ENCODE peak calls at places on chromosomes 12 and 14, in ten cellular contexts. U is GM12878, M is stomach, K is GM23338, Q is transverse colon, E is HCT116, Y is H1, G is Panc1, W is suprapubic skin, Z is breast epithelium. P is an unnamed sample.

GRCh38 chr12:7439579-7440505 is 4.1 kb downstream of the CD163L1 start:
- DNase-seq in U (no peak), M (no peak), K (peak), Q (peak), E (no peak), Y (peak), G (no peak), W (no peak), Z (no peak), P (peak)

GRCh38 chr12:15910864-15911696 is at the start of gene DERA:
- DNase-seq in U (no peak), M (peak), K (peak), Q (peak), E (peak), Y (peak), G (no peak), W (peak), Z (peak), P (peak)

GRCh38 chr12:87656311-87656710 is 372.9 kb downstream of the C12orf50 start:
- DNase-seq in U (no peak), M (no peak), K (peak), Q (no peak), E (no peak), Y (no peak), G (no peak), W (no peak), Z (no peak), P (no peak)

GRCh38 chr12:113103756-113104450 is 31.7 kb downstream of the RASAL1 start:
- DNase-seq in U (no peak), M (peak), K (peak), Q (peak), E (no peak), Y (peak), G (no peak), W (no peak), Z (no peak), P (peak)

GRCh38 chr12:100453953-100454352 is 19.7 kb upstream of the NR1H4 start:
- DNase-seq in U (no peak), M (no peak), K (no peak), Q (no peak), E (no peak), Y (no peak), G (no peak), W (no peak), Z (no peak), P (no peak)

GRCh38 chr12:120849765-120850164 is 54.4 kb downstream of the SPPL3 start:
- DNase-seq in U (no peak), M (no peak), K (no peak), Q (no peak), E (no peak), Y (no peak), G (peak), W (no peak), Z (no peak), P (no peak)

GRCh38 chr14:68146812-68147211 is 327.2 kb downstream of the RAD51B start:
- DNase-seq in U (no peak), M (no peak), K (no peak), Q (no peak), E (peak), Y (no peak), G (no peak), W (no peak), Z (peak), P (no peak)

GRCh38 chr12:9636150-9636549 is 28.4 kb upstream of the KLRB1 start:
- DNase-seq in U (no peak), M (no peak), K (no peak), Q (no peak), E (no peak), Y (no peak), G (no peak), W (no peak), Z (no peak), P (no peak)

GRCh38 chr12:13210022-13210539 is 13.6 kb downstream of the EMP1 start:
- DNase-seq in U (no peak), M (no peak), K (no peak), Q (no peak), E (no peak), Y (no peak), G (no peak), W (no peak), Z (no peak), P (no peak)
- H3K27ac ChIP-seq in U (no peak), M (no peak), K (no peak), Q (no peak), E (no peak), Y (no peak), G (peak), W (no peak), Z (peak), P (no peak)

GRCh38 chr12:13100882-13101769 is 2.3 kb downstream of the GSG1 start:
- DNase-seq in U (no peak), M (peak), K (peak), Q (peak), E (peak), Y (peak), G (no peak), W (peak), Z (peak), P (peak)

GRCh38 chr12:13102481-13103195 is 829 bp downstream of the GSG1 start:
- DNase-seq in U (no peak), M (no peak), K (no peak), Q (no peak), E (no peak), Y (no peak), G (no peak), W (no peak), Z (no peak), P (no peak)

GRCh38 chr12:13103391-13104033 is at the start of gene GSG1:
- DNase-seq in U (no peak), M (no peak), K (no peak), Q (no peak), E (no peak), Y (no peak), G (no peak), W (no peak), Z (no peak), P (no peak)

GRCh38 chr12:13100610-13100881 is 2.9 kb downstream of the GSG1 start:
- DNase-seq in U (no peak), M (no peak), K (no peak), Q (no peak), E (no peak), Y (no peak), G (no peak), W (no peak), Z (no peak), P (no peak)

DNA sequence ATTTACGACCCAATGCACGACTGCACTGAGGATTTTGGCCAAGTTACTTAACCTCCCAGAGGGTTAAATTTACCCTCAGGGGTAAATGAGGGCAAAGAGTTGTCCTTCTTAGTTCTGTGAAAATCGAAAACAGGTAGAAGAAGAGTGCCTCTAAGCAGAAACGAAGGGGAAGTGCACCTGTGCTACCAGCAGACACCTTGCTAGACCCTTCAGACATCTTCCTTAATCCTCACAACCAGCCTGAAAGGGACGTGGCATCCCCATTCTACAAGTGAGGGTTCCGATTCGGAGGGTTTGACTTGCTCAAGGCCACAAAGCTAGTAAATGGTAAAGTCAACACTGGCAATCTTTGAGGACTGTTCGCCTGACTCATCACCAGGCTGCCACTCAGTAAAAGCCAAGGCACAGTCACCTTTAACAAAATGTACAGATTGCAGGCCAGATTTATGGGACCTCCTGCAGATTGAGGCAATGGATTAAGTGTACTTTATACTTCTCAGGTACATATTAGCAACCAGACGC is 1.6 kb downstream of the GSG1 start:
- DNase-seq in U (no peak), M (no peak), K (no peak), Q (peak), E (no peak), Y (no peak), G (no peak), W (no peak), Z (peak), P (no peak)
- TF ChIP-seq POLR2AphosphoS5 in U (no peak), M (no peak), K (no peak), Q (no peak), E (no peak), Y (no peak), G (no peak), W (no peak), Z (no peak), P (no peak)

GRCh38 chr12:91871751-91872150 is 273.9 kb downstream of the BTG1 start:
- DNase-seq in U (no peak), M (no peak), K (no peak), Q (no peak), E (no peak), Y (no peak), G (no peak), W (no peak), Z (no peak), P (no peak)
- H3K27ac ChIP-seq in U (no peak), M (peak), K (no peak), Q (peak), E (no peak), Y (no peak), G (no peak), W (no peak), Z (no peak), P (peak)

GRCh38 chr12:71268598-71268997 is 110.8 kb upstream of the TSPAN8 start:
- DNase-seq in U (no peak), M (no peak), K (no peak), Q (no peak), E (no peak), Y (no peak), G (no peak), W (no peak), Z (no peak), P (no peak)

GRCh38 chr12:71269199-71269598 is 111.4 kb upstream of the TSPAN8 start:
- DNase-seq in U (no peak), M (no peak), K (no peak), Q (no peak), E (no peak), Y (no peak), G (no peak), W (no peak), Z (no peak), P (no peak)

GRCh38 chr12:71270057-71270456 is 112.3 kb upstream of the TSPAN8 start:
- DNase-seq in U (no peak), M (no peak), K (no peak), Q (no peak), E (no peak), Y (no peak), G (no peak), W (no peak), Z (no peak), P (no peak)
- TF ChIP-seq POLR2AphosphoS5 in U (no peak), M (no peak), K (no peak), Q (no peak), E (no peak), Y (no peak), G (no peak), W (no peak), Z (no peak), P (no peak)

GRCh38 chr12:21940972-21941521 is at the start of gene ABCC9:
- DNase-seq in U (no peak), M (peak), K (peak), Q (peak), E (no peak), Y (peak), G (no peak), W (peak), Z (no peak), P (peak)
- H3K27ac ChIP-seq in U (no peak), M (peak), K (no peak), Q (peak), E (no peak), Y (no peak), G (no peak), W (peak), Z (peak), P (peak)

GRCh38 chr12:74782086-74782485 is 244.5 kb downstream of the ATXN7L3B start:
- DNase-seq in U (no peak), M (no peak), K (no peak), Q (no peak), E (no peak), Y (no peak), G (no peak), W (no peak), Z (no peak), P (no peak)
- TF ChIP-seq POLR2AphosphoS5 in U (no peak), M (no peak), K (no peak), Q (no peak), E (no peak), Y (no peak), G (no peak), W (no peak), Z (no peak), P (no peak)

DNA sequence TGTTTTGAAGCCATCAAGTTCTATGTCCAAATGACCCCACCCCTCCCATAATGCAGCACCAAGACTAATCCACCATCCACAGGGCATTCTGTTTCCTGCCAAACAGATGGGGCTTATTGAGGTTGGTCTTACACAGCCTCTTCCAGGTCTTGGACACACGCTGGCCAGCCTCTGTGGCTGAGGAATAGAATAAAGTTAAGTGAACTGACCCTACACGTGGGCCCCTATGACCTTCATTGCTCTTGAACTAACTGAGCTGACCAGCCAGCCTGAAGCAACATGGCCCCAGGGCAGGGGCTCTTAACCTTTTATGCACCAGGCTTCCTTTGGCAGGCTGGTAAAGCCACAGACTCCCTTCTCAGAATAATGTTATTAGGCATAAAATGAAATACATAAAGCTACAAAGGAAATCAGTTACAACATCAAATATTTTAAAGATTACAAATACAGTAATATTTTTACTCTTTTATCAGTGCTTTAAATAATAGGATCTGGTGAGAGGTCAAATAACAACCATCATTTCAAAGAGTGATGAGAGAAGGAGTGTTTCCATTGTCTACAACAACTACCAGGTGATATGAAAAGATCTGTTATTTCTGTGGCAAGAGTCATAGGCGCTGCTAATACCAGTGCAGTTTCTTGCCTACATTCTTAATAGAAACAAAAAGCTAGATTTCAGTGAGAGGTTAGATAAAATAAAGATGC is 192.9 kb upstream of the NUDT4 start:
- DNase-seq in U (no peak), M (no peak), K (no peak), Q (no peak), E (no peak), Y (no peak), G (no peak), W (no peak), Z (no peak), P (no peak)
- H3K27ac ChIP-seq in U (peak), M (peak), K (no peak), Q (peak), E (no peak), Y (no peak), G (no peak), W (peak), Z (peak), P (peak)

GRCh38 chr12:45232771-45233372 is 17.0 kb downstream of the ANO6 start:
- DNase-seq in U (peak), M (peak), K (peak), Q (no peak), E (peak), Y (no peak), G (peak), W (no peak), Z (no peak), P (no peak)
- TF ChIP-seq POLR2AphosphoS5 in U (no peak), M (no peak), K (no peak), Q (peak), E (peak), Y (no peak), G (peak), W (no peak), Z (no peak), P (no peak)